ENCODE peak calls at places on chromosomes 1 and 21, in eight cellular contexts. O, S, G, H, Y, C, X and K are unnamed samples.

GRCh38 chr1:192951961-192952460 is 107.1 kb downstream of the UCHL5 start:
- DNase-seq in X (peak), H (no peak), S (peak), Y (no peak), O (no peak), G (no peak), C (no peak), K (peak)

GRCh38 chr1:50231209-50231608 is 122.5 kb downstream of the ELAVL4 start:
- DNase-seq in X (no peak), G (no peak), O (no peak), C (no peak), Y (no peak), H (no peak), S (no peak), K (no peak)

GRCh38 chr1:66618390-66618789 is 84.4 kb downstream of the SGIP1 start:
- DNase-seq in H (no peak), C (no peak), O (no peak), Y (no peak), S (no peak), G (no peak), X (no peak), K (no peak)

GRCh38 chr1:201599548-201599947 is 60.6 kb downstream of the NAV1 start:
- DNase-seq in G (no peak), S (no peak), Y (no peak), C (no peak), O (no peak), H (no peak), X (no peak), K (no peak)

GRCh38 chr1:227033880-227034279 is 93.8 kb downstream of the COQ8A start:
- DNase-seq in G (no peak), H (no peak), O (no peak), C (no peak), S (no peak), X (no peak), Y (no peak), K (no peak)

GRCh38 chr1:174788981-174789380 is 210.8 kb upstream of the CACYBP start:
- DNase-seq in G (no peak), C (no peak), O (peak), H (no peak), Y (no peak), S (peak), X (no peak), K (peak)

GRCh38 chr1:36755313-36756230 is 272.9 kb upstream of the CSF3R start:
- DNase-seq in C (no peak), H (peak), Y (no peak), O (no peak), X (no peak), S (no peak), G (no peak), K (no peak)

GRCh38 chr21:14325575-14325974 is 57.4 kb downstream of the HSPA13 start:
- DNase-seq in G (no peak), Y (no peak), O (no peak), X (no peak), H (no peak), C (no peak), S (no peak), K (no peak)

GRCh38 chr1:151803915-151804314 is 1.3 kb downstream of the LINGO4 start:
- DNase-seq in Y (no peak), H (no peak), O (no peak), X (no peak), G (no peak), C (no peak), S (no peak), K (no peak)

GRCh38 chr1:156963621-156964020 is 43.2 kb downstream of the LRRC71 start:
- DNase-seq in Y (no peak), H (peak), S (peak), C (no peak), O (no peak), G (no peak), X (no peak), K (no peak)

GRCh38 chr1:184973308-184974085 is 811 bp downstream of the NIBAN1 start:
- DNase-seq in Y (peak), O (peak), X (peak), H (peak), C (no peak), G (peak), S (peak), K (peak)

GRCh38 chr21:31410763-31411278 is 66.8 kb upstream of the TIAM1 start:
- DNase-seq in S (no peak), H (no peak), O (no peak), Y (no peak), C (no peak), G (no peak), X (no peak), K (no peak)

GRCh38 chr1:246609632-246610031 is 43.4 kb downstream of the CNST start:
- DNase-seq in Y (no peak), X (peak), C (no peak), G (no peak), H (no peak), S (no peak), O (no peak), K (peak)

GRCh38 chr1:113073457-113073950 is 506 bp downstream of the LRIG2 start:
- DNase-seq in O (no peak), C (no peak), Y (peak), S (peak), H (no peak), X (no peak), G (peak), K (peak)

GRCh38 chr1:224670506-224670905 is 54.4 kb downstream of the CNIH3 start:
- DNase-seq in S (no peak), O (no peak), G (no peak), H (no peak), Y (no peak), X (no peak), C (no peak), K (peak)

GRCh38 chr1:228081578-228082259 is 789 bp upstream of the ARF1 start:
- DNase-seq in O (no peak), Y (peak), S (peak), C (no peak), H (no peak), X (no peak), G (peak), K (no peak)

GRCh38 chr21:27534211-27534610 is 567.3 kb upstream of the ADAMTS5 start:
- DNase-seq in C (no peak), H (no peak), G (no peak), S (no peak), O (no peak), X (no peak), Y (no peak), K (no peak)

GRCh38 chr1:3894626-3895278 is 5.3 kb downstream of the C1orf174 start:
- DNase-seq in G (no peak), O (no peak), C (no peak), S (no peak), Y (no peak), H (no peak), X (no peak), K (no peak)

GRCh38 chr1:88800382-88801051 is 90.8 kb downstream of the GTF2B start:
- DNase-seq in O (no peak), Y (no peak), G (peak), H (no peak), X (peak), S (peak), C (no peak), K (peak)

GRCh38 chr21:27329255-27329851 is 362.5 kb upstream of the ADAMTS5 start:
- DNase-seq in S (peak), C (no peak), G (no peak), H (no peak), X (no peak), Y (no peak), O (no peak), K (peak)

GRCh38 chr1:244863491-244864252 is 671 bp downstream of the HNRNPU start:
- DNase-seq in H (peak), C (no peak), G (no peak), X (no peak), O (no peak), S (no peak), Y (no peak), K (no peak)

GRCh38 chr1:3945222-3945621 is 45.1 kb upstream of the C1orf174 start:
- DNase-seq in S (no peak), H (no peak), O (no peak), Y (no peak), G (no peak), C (no peak), X (no peak), K (no peak)

GRCh38 chr1:18021242-18021641 is 86.4 kb upstream of the IGSF21 start:
- DNase-seq in C (no peak), O (no peak), Y (no peak), G (no peak), H (no peak), X (no peak), S (no peak), K (no peak)

GRCh38 chr1:157213836-157214235 is 75.6 kb upstream of the ETV3 start:
- DNase-seq in X (no peak), S (no peak), G (no peak), H (no peak), Y (no peak), C (no peak), O (no peak), K (no peak)

GRCh38 chr1:119651641-119652040 is 3.6 kb upstream of the ZNF697 start:
- DNase-seq in H (no peak), G (no peak), C (no peak), S (no peak), X (no peak), O (no peak), Y (no peak), K (no peak)

GRCh38 chr1:204191481-204191880 is 4.8 kb downstream of the KISS1 start:
- DNase-seq in S (no peak), X (no peak), G (no peak), C (no peak), H (no peak), O (no peak), Y (no peak), K (no peak)

GRCh38 chr1:47477595-47478080 is 39.8 kb downstream of the FOXD2 start:
- DNase-seq in G (no peak), O (no peak), S (no peak), X (no peak), Y (no peak), C (no peak), H (no peak), K (peak)

GRCh38 chr1:25066731-25067520 is 136.8 kb upstream of the RUNX3 start:
- DNase-seq in S (no peak), G (no peak), X (no peak), H (no peak), C (no peak), Y (no peak), O (peak), K (peak)

GRCh38 chr1:22296701-22297591 is 154.0 kb upstream of the WNT4 start:
- DNase-seq in O (peak), H (no peak), S (no peak), C (no peak), G (no peak), X (no peak), Y (no peak), K (peak)

GRCh38 chr1:214604543-214604942 is 1.5 kb downstream of the CENPF start:
- DNase-seq in C (no peak), H (no peak), S (no peak), X (no peak), Y (no peak), O (no peak), G (no peak), K (peak)

GRCh38 chr1:65175171-65176070 is 27.4 kb downstream of the AK4 start:
- DNase-seq in C (no peak), S (peak), G (peak), Y (no peak), X (no peak), H (no peak), O (no peak), K (peak)

GRCh38 chr1:59384443-59384842 is 87.5 kb downstream of the FGGY start:
- DNase-seq in G (no peak), C (no peak), O (no peak), X (no peak), Y (no peak), S (no peak), H (no peak), K (no peak)

GRCh38 chr1:234217316-234217840 is 155.9 kb upstream of the COA6 start:
- DNase-seq in O (no peak), H (no peak), Y (no peak), X (no peak), S (no peak), G (no peak), C (no peak), K (no peak)

GRCh38 chr1:178046856-178047255 is 47.0 kb upstream of the RASAL2 start:
- DNase-seq in O (no peak), G (no peak), C (no peak), X (no peak), H (no peak), S (no peak), Y (no peak), K (no peak)

GRCh38 chr1:154442006-154442740 is 37.0 kb downstream of the IL6R start:
- DNase-seq in S (peak), X (peak), C (no peak), G (peak), O (no peak), H (no peak), Y (peak), K (no peak)

GRCh38 chr1:203084588-203085527 is 954 bp downstream of the MYOG start:
- DNase-seq in Y (peak), G (peak), S (no peak), O (no peak), C (no peak), H (no peak), X (peak), K (peak)
- TF ChIP-seq CTCF in Y (peak), G (peak), S (peak), O (peak), C (peak), H (no peak), X (peak), K (peak)

GRCh38 chr1:116360435-116361173 is 12.4 kb upstream of the ATP1A1 start:
- DNase-seq in C (no peak), O (no peak), S (peak), G (no peak), X (peak), Y (no peak), H (no peak), K (peak)
- TF ChIP-seq CTCF in C (no peak), O (peak), S (peak), G (no peak), X (peak), Y (no peak), H (peak), K (peak)

GRCh38 chr21:36908260-36908908 is 58.1 kb downstream of the HLCS start:
- DNase-seq in X (no peak), S (peak), Y (no peak), O (no peak), G (no peak), H (no peak), C (no peak), K (no peak)
- TF ChIP-seq CTCF in X (peak), S (peak), Y (no peak), O (no peak), G (no peak), H (no peak), C (no peak), K (no peak)

DNA sequence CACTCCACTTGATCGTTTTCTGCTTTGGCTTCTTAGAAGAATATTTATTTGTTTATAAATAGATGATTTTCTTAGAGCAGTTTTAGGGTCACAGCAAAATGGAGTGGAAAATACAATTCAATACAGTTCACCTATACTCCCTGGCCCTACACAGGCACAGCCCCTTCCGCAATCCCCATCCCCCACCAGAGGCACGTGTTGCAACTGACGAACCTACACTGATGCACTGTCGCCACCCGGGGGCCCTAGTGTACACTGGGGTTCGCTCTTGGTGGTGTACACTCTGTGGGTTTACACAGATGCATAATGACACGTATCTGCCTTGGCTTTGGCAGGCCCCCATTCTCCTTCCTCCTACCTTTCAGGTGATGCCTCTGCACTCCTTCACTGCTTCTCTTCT is 8.0 kb downstream of the ECHDC2 start:
- DNase-seq in X (peak), C (no peak), Y (peak), H (no peak), S (no peak), G (peak), O (no peak), K (no peak)
- TF ChIP-seq CTCF in X (peak), C (no peak), Y (no peak), H (no peak), S (no peak), G (peak), O (no peak), K (no peak)

GRCh38 chr1:53557369-53557768 is 98.2 kb downstream of the DMRTB1 start:
- DNase-seq in X (no peak), S (no peak), O (no peak), H (peak), G (no peak), Y (peak), C (no peak), K (no peak)
- TF ChIP-seq CTCF in X (no peak), S (no peak), O (no peak), H (no peak), G (no peak), Y (no peak), C (no peak), K (no peak)

GRCh38 chr1:199463521-199464127 is 563.9 kb upstream of the NR5A2 start:
- DNase-seq in S (peak), G (peak), X (peak), Y (peak), H (no peak), O (peak), C (peak), K (peak)
- TF ChIP-seq CTCF in S (peak), G (peak), X (peak), Y (no peak), H (no peak), O (peak), C (peak), K (peak)

GRCh38 chr1:91498498-91499245 is 2.0 kb upstream of the CDC7 start:
- DNase-seq in S (no peak), C (no peak), H (no peak), O (no peak), X (no peak), Y (no peak), G (no peak), K (no peak)
- TF ChIP-seq CTCF in S (no peak), C (no peak), H (no peak), O (no peak), X (no peak), Y (no peak), G (no peak), K (no peak)

DNA sequence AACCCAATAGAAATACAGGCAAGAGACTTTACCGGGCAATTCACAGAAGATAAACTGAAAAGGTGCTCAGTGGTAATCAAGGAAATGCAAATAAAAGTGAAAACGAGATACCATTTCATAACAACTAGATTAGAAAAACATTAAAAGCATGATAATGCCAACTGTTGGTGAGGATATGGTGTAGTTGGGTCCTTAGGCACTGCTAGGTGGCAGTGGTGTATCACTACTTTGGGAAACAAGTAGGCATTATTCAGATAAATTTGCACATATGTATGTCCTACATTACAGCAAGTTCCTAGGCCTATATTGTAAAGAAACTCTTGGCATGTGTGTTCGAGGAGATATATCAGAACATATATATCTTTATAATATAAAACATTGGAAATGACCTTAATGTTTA is 31.0 kb downstream of the AZIN2 start:
- DNase-seq in G (no peak), C (no peak), S (peak), Y (no peak), O (no peak), H (no peak), X (no peak), K (peak)
- TF ChIP-seq CTCF in G (peak), C (peak), S (peak), Y (no peak), O (peak), H (peak), X (peak), K (peak)

GRCh38 chr1:155591770-155592169 is 18.2 kb upstream of the MSTO1 start:
- DNase-seq in S (peak), O (peak), H (no peak), Y (no peak), G (peak), C (no peak), X (peak), K (peak)
- TF ChIP-seq CTCF in S (peak), O (peak), H (peak), Y (peak), G (peak), C (peak), X (peak), K (peak)

GRCh38 chr1:84721152-84721551 is 30.9 kb upstream of the SSX2IP start:
- DNase-seq in C (no peak), O (no peak), G (no peak), Y (no peak), X (no peak), H (no peak), S (peak), K (no peak)

GRCh38 chr1:84720275-84720780 is 30.1 kb upstream of the SSX2IP start:
- DNase-seq in O (no peak), Y (no peak), G (no peak), S (no peak), H (no peak), C (peak), X (no peak), K (no peak)

GRCh38 chr1:84726593-84727275 is 36.5 kb upstream of the SSX2IP start:
- DNase-seq in X (no peak), G (no peak), O (no peak), S (peak), Y (no peak), H (no peak), C (no peak), K (peak)

GRCh38 chr1:84722794-84723193 is 32.5 kb upstream of the SSX2IP start:
- DNase-seq in H (no peak), Y (no peak), S (peak), X (no peak), G (no peak), C (no peak), O (no peak), K (peak)

GRCh38 chr1:84724128-84724860 is 34.0 kb upstream of the SSX2IP start:
- DNase-seq in X (peak), Y (peak), S (no peak), G (peak), H (peak), C (no peak), O (no peak), K (peak)
- TF ChIP-seq CTCF in X (peak), Y (peak), S (peak), G (peak), H (peak), C (peak), O (peak), K (peak)